ENCODE peak calls at places on chromosome 10, in four cellular contexts. One of them, this sample, is unnamed.

GRCh38 chr10:133544506-133544905 is 17.3 kb downstream of the CYP2E1 start:
- DNase-seq in A549: no peak
- DNase-seq in EL: no peak
- DNase-seq in activated CD8-positive, alpha-beta memory T cell treated with anti-CD3 and anti-CD28 coated beads for 48 hours: no peak
- DNase-seq in this sample: no peak

GRCh38 chr10:73591578-73591902 is 398 bp upstream of the USP54 start:
- DNase-seq in A549: no peak
- DNase-seq in activated CD8-positive, alpha-beta memory T cell treated with anti-CD3 and anti-CD28 coated beads for 48 hours: no peak
- DNase-seq in EL: peak
- DNase-seq in this sample: no peak

GRCh38 chr10:36738738-36739431 is 386.5 kb upstream of the ANKRD30A start:
- DNase-seq in activated CD8-positive, alpha-beta memory T cell treated with anti-CD3 and anti-CD28 coated beads for 48 hours: no peak
- DNase-seq in A549: no peak
- DNase-seq in EL: no peak
- DNase-seq in this sample: no peak

GRCh38 chr10:18545626-18546025 is 105.8 kb downstream of the NSUN6 start:
- DNase-seq in EL: no peak
- DNase-seq in A549: no peak
- DNase-seq in activated CD8-positive, alpha-beta memory T cell treated with anti-CD3 and anti-CD28 coated beads for 48 hours: no peak
- DNase-seq in this sample: peak

GRCh38 chr10:86708068-86708782 is 39.9 kb downstream of the LDB3 start:
- DNase-seq in activated CD8-positive, alpha-beta memory T cell treated with anti-CD3 and anti-CD28 coated beads for 48 hours: no peak
- DNase-seq in EL: no peak
- DNase-seq in A549: no peak
- DNase-seq in this sample: no peak

GRCh38 chr10:71737356-71738172 is 18.0 kb upstream of the C10orf105 start:
- DNase-seq in A549: no peak
- DNase-seq in EL: peak
- DNase-seq in activated CD8-positive, alpha-beta memory T cell treated with anti-CD3 and anti-CD28 coated beads for 48 hours: no peak
- DNase-seq in this sample: no peak

GRCh38 chr10:80133221-80133620 is 691 bp downstream of the PLAC9 start:
- DNase-seq in activated CD8-positive, alpha-beta memory T cell treated with anti-CD3 and anti-CD28 coated beads for 48 hours: no peak
- DNase-seq in EL: peak
- DNase-seq in A549: no peak
- DNase-seq in this sample: peak

GRCh38 chr10:27709304-27709703 is 36.3 kb downstream of the MKX start:
- DNase-seq in EL: no peak
- DNase-seq in A549: no peak
- DNase-seq in activated CD8-positive, alpha-beta memory T cell treated with anti-CD3 and anti-CD28 coated beads for 48 hours: no peak
- DNase-seq in this sample: no peak

GRCh38 chr10:6385683-6386082 is 183.0 kb downstream of the PFKFB3 start:
- DNase-seq in activated CD8-positive, alpha-beta memory T cell treated with anti-CD3 and anti-CD28 coated beads for 48 hours: no peak
- DNase-seq in A549: no peak
- DNase-seq in EL: peak
- DNase-seq in this sample: no peak

GRCh38 chr10:119377431-119377830 is 165.1 kb downstream of the RGS10 start:
- DNase-seq in activated CD8-positive, alpha-beta memory T cell treated with anti-CD3 and anti-CD28 coated beads for 48 hours: no peak
- DNase-seq in EL: no peak
- DNase-seq in A549: no peak
- DNase-seq in this sample: no peak

GRCh38 chr10:96014473-96015102 is 28.8 kb upstream of the CCNJ start:
- DNase-seq in A549: no peak
- DNase-seq in activated CD8-positive, alpha-beta memory T cell treated with anti-CD3 and anti-CD28 coated beads for 48 hours: no peak
- DNase-seq in EL: no peak
- DNase-seq in this sample: no peak

GRCh38 chr10:102565793-102566192 is 62.0 kb downstream of the SUFU start:
- DNase-seq in A549: no peak
- DNase-seq in EL: no peak
- DNase-seq in activated CD8-positive, alpha-beta memory T cell treated with anti-CD3 and anti-CD28 coated beads for 48 hours: no peak
- DNase-seq in this sample: no peak

GRCh38 chr10:3372284-3372683 is 199.7 kb upstream of the PITRM1 start:
- DNase-seq in activated CD8-positive, alpha-beta memory T cell treated with anti-CD3 and anti-CD28 coated beads for 48 hours: no peak
- DNase-seq in EL: peak
- DNase-seq in A549: no peak
- DNase-seq in this sample: peak

GRCh38 chr10:121041499-121041898 is 190.3 kb downstream of the WDR11 start:
- DNase-seq in EL: no peak
- DNase-seq in activated CD8-positive, alpha-beta memory T cell treated with anti-CD3 and anti-CD28 coated beads for 48 hours: no peak
- DNase-seq in A549: no peak
- DNase-seq in this sample: no peak

GRCh38 chr10:118542205-118542604 is 53.2 kb downstream of the PRLHR start:
- DNase-seq in activated CD8-positive, alpha-beta memory T cell treated with anti-CD3 and anti-CD28 coated beads for 48 hours: no peak
- DNase-seq in A549: no peak
- DNase-seq in EL: no peak
- DNase-seq in this sample: no peak

GRCh38 chr10:29767958-29768357 is 133.2 kb upstream of the SVIL start:
- DNase-seq in EL: no peak
- DNase-seq in activated CD8-positive, alpha-beta memory T cell treated with anti-CD3 and anti-CD28 coated beads for 48 hours: no peak
- DNase-seq in A549: no peak
- DNase-seq in this sample: no peak

GRCh38 chr10:92965314-92965713 is 95.3 kb upstream of the CYP26C1 start:
- DNase-seq in activated CD8-positive, alpha-beta memory T cell treated with anti-CD3 and anti-CD28 coated beads for 48 hours: no peak
- DNase-seq in A549: peak
- DNase-seq in EL: peak
- DNase-seq in this sample: peak

GRCh38 chr10:126242352-126243260 is 145.7 kb downstream of the ADAM12 start:
- DNase-seq in A549: no peak
- DNase-seq in EL: peak
- DNase-seq in activated CD8-positive, alpha-beta memory T cell treated with anti-CD3 and anti-CD28 coated beads for 48 hours: no peak
- DNase-seq in this sample: peak

GRCh38 chr10:4984971-4985594 is 18.6 kb downstream of the AKR1C2 start:
- DNase-seq in EL: no peak
- DNase-seq in A549: no peak
- DNase-seq in activated CD8-positive, alpha-beta memory T cell treated with anti-CD3 and anti-CD28 coated beads for 48 hours: no peak
- DNase-seq in this sample: peak

GRCh38 chr10:131271195-131271880 is 40.2 kb downstream of the TCERG1L start:
- DNase-seq in EL: no peak
- DNase-seq in activated CD8-positive, alpha-beta memory T cell treated with anti-CD3 and anti-CD28 coated beads for 48 hours: no peak
- DNase-seq in A549: no peak
- DNase-seq in this sample: no peak

This sample was measured in cardiac muscle cell.